ENCODE peak calls at places on chromosome 7, in nine cellular contexts. E is AG08395; B is Kasumi-1; J is COR-L47; V is GM23338; R is naive thymus-derived CD8-positive, alpha-beta T cell; C is stromal cell of bone marrow; X is heart left ventricle; U is fibroblast of the conjunctiva. D is an unnamed sample.
A peak's percentile ranks its signal among the peaks of the same experiment; 100 is the strongest.

GRCh38 chr7:374706-375490 is 84.9 kb downstream of the FOXL3 start:
- DNase-seq in E (no peak), B (no peak), J (no peak), V (no peak), R (no peak), C (no peak), X (peak; percentile 20), U (no peak), D (no peak)

GRCh38 chr7:46197833-46198540 is 276.9 kb upstream of the IGFBP3 start:
- DNase-seq in E (no peak), B (no peak), J (no peak), V (no peak), R (no peak), C (no peak), X (no peak), U (no peak), D (no peak)

GRCh38 chr7:133859871-133860427 is 267.2 kb upstream of the LRGUK start:
- DNase-seq in E (no peak), B (no peak), J (no peak), V (no peak), R (no peak), C (no peak), X (no peak), U (no peak), D (no peak)

GRCh38 chr7:130210181-130210935 is 2.7 kb downstream of the SSMEM1 start:
- DNase-seq in E (peak; percentile 52), B (no peak), J (no peak), V (no peak), R (no peak), C (no peak), X (no peak), U (no peak), D (no peak)

GRCh38 chr7:108637049-108637621 is 67.5 kb downstream of the DNAJB9 start:
- DNase-seq in E (no peak), B (no peak), J (no peak), V (no peak), R (no peak), C (no peak), X (no peak), U (no peak), D (no peak)

GRCh38 chr7:26636808-26637207 is 227.6 kb downstream of the SKAP2 start:
- DNase-seq in E (no peak), B (no peak), J (no peak), V (no peak), R (no peak), C (no peak), X (no peak), U (no peak), D (no peak)

GRCh38 chr7:48112431-48113165 is 23.5 kb downstream of the UPP1 start:
- DNase-seq in E (peak; percentile 46), B (no peak), J (no peak), V (no peak), R (no peak), C (no peak), X (no peak), U (no peak), D (no peak)

GRCh38 chr7:44665531-44666213 is 59.2 kb downstream of the OGDH start:
- DNase-seq in E (peak; percentile 63), B (no peak), J (no peak), V (no peak), R (no peak), C (peak; percentile 47), X (no peak), U (peak; percentile 66), D (no peak)

GRCh38 chr7:159143780-159144755 is 599 bp downstream of the VIPR2 start:
- DNase-seq in E (no peak), B (no peak), J (no peak), V (peak; percentile 57), R (no peak), C (no peak), X (peak; percentile 51), U (no peak), D (no peak)

GRCh38 chr7:152924826-152925411 is 165.4 kb downstream of the ACTR3B start:
- DNase-seq in E (no peak), B (no peak), J (no peak), V (peak; percentile 71), R (no peak), C (no peak), X (no peak), U (no peak), D (no peak)

GRCh38 chr7:2509298-2509906 is 10.2 kb upstream of the LFNG start:
- DNase-seq in E (no peak), B (no peak), J (no peak), V (no peak), R (no peak), C (no peak), X (no peak), U (no peak), D (no peak)

GRCh38 chr7:133065301-133065700 is 16.6 kb downstream of the CHCHD3 start:
- DNase-seq in E (no peak), B (no peak), J (no peak), V (no peak), R (no peak), C (no peak), X (no peak), U (no peak), D (no peak)

GRCh38 chr7:153396475-153396874 is 636.9 kb downstream of the ACTR3B start:
- DNase-seq in E (no peak), B (no peak), J (no peak), V (no peak), R (no peak), C (no peak), X (no peak), U (no peak), D (no peak)

GRCh38 chr7:108351715-108352114 is 104.5 kb downstream of the NRCAM start:
- DNase-seq in E (no peak), B (no peak), J (peak; percentile 53), V (no peak), R (no peak), C (peak; percentile 15), X (no peak), U (no peak), D (no peak)

GRCh38 chr7:7738622-7739021 is 20.2 kb upstream of the RPA3 start:
- DNase-seq in E (no peak), B (no peak), J (no peak), V (no peak), R (no peak), C (no peak), X (no peak), U (no peak), D (no peak)

GRCh38 chr7:33692956-33693355 is 212.4 kb upstream of the BMPER start:
- DNase-seq in E (peak; percentile 83), B (no peak), J (no peak), V (no peak), R (no peak), C (peak; percentile 68), X (no peak), U (no peak), D (no peak)

GRCh38 chr7:69190738-69191137 is 407.5 kb upstream of the AUTS2 start:
- DNase-seq in E (no peak), B (no peak), J (peak; percentile 21), V (no peak), R (no peak), C (no peak), X (no peak), U (no peak), D (no peak)

GRCh38 chr7:78734626-78735025 is 718.8 kb downstream of the MAGI2 start:
- DNase-seq in E (peak; percentile 10), B (no peak), J (no peak), V (no peak), R (no peak), C (peak; percentile 41), X (no peak), U (peak; percentile 3), D (no peak)

GRCh38 chr7:107856806-107857540 is 34.0 kb upstream of the DLD start:
- DNase-seq in E (no peak), B (peak; percentile 42), J (no peak), V (no peak), R (no peak), C (no peak), X (no peak), U (no peak), D (no peak)

GRCh38 chr7:36514289-36515243 is 124.9 kb downstream of the ANLN start:
- DNase-seq in E (no peak), B (no peak), J (no peak), V (no peak), R (no peak), C (no peak), X (no peak), U (no peak), D (no peak)

GRCh38 chr7:44063547-44063893 is 1.8 kb downstream of the PGAM2 start:
- DNase-seq in E (no peak), B (no peak), J (no peak), V (peak; percentile 53), R (no peak), C (no peak), X (no peak), U (no peak), D (no peak)

GRCh38 chr7:32957326-32958045 is at the start of gene FKBP9:
- DNase-seq in E (peak; percentile 97), B (peak; percentile 38), J (peak; percentile 53), V (peak; percentile 86), R (no peak), C (peak; percentile 74), X (peak; percentile 90), U (peak; percentile 79), D (peak; percentile 51)

GRCh38 chr7:2610898-2611297 is 20.9 kb upstream of the TTYH3 start:
- DNase-seq in E (no peak), B (no peak), J (no peak), V (no peak), R (no peak), C (no peak), X (no peak), U (no peak), D (no peak)

GRCh38 chr7:67754651-67755050 is 758.0 kb downstream of the TYW1 start:
- DNase-seq in E (no peak), B (no peak), J (no peak), V (no peak), R (no peak), C (no peak), X (no peak), U (no peak), D (no peak)

GRCh38 chr7:12571691-12572090 is 1.2 kb downstream of the SCIN start:
- DNase-seq in E (no peak), B (no peak), J (peak; percentile 21), V (no peak), R (no peak), C (no peak), X (no peak), U (no peak), D (no peak)

GRCh38 chr7:155660059-155660757 is 15.7 kb downstream of the RBM33 start:
- DNase-seq in E (no peak), B (no peak), J (no peak), V (no peak), R (no peak), C (no peak), X (no peak), U (no peak), D (no peak)

GRCh38 chr7:129298268-129298893 is 73.6 kb downstream of the AHCYL2 start:
- DNase-seq in E (peak; percentile 43), B (peak; percentile 69), J (peak; percentile 16), V (peak; percentile 84), R (peak; percentile 30), C (no peak), X (no peak), U (peak; percentile 12), D (peak; percentile 55)

GRCh38 chr7:107854989-107855388 is 36.0 kb upstream of the DLD start:
- DNase-seq in E (peak; percentile 25), B (no peak), J (no peak), V (no peak), R (no peak), C (no peak), X (no peak), U (no peak), D (no peak)

GRCh38 chr7:53350241-53350640 is 314.8 kb downstream of the POM121L12 start:
- DNase-seq in E (no peak), B (peak; percentile 63), J (peak; percentile 21), V (peak; percentile 79), R (no peak), C (no peak), X (no peak), U (no peak), D (no peak)

GRCh38 chr7:18262054-18262453 is 233.5 kb upstream of the HDAC9 start:
- DNase-seq in E (no peak), B (peak; percentile 6), J (peak; percentile 4), V (peak; percentile 38), R (no peak), C (no peak), X (no peak), U (no peak), D (no peak)

GRCh38 chr7:149624006-149624405 is 126.4 kb upstream of the ZNF746 start:
- DNase-seq in E (no peak), B (peak; percentile 2), J (peak; percentile 25), V (peak; percentile 43), R (peak; percentile 38), C (no peak), X (peak; percentile 32), U (no peak), D (peak; percentile 54)